ENCODE peak calls at places on chromosomes 3 and 15, in five cellular contexts. Z is sigmoid colon, R is cardiac fibroblast, X is ovary, H is PC-9. U is an unnamed sample.

GRCh38 chr3:66037330-66037985 is 1.3 kb downstream of the MAGI1 start:
- DNase-seq in Z (peak; percentile 71), R (peak; percentile 62), X (peak; percentile 25), H (peak; percentile 47), U (peak; percentile 37)

GRCh38 chr3:157669403-157669802 is 166.2 kb upstream of the VEPH1 start:
- DNase-seq in Z (no peak), R (no peak), X (no peak), H (no peak), U (no peak)

GRCh38 chr3:46252980-46253379 is 10.7 kb downstream of the CCR3 start:
- DNase-seq in Z (no peak), R (no peak), X (no peak), H (no peak), U (no peak)

GRCh38 chr3:46664971-46665762 is 28.3 kb downstream of the ALS2CL start:
- DNase-seq in Z (no peak), R (no peak), X (peak; percentile 4), H (no peak), U (no peak)

GRCh38 chr15:41775651-41776050 is 1.4 kb downstream of the MAPKBP1 start:
- DNase-seq in Z (no peak), R (peak; percentile 62), X (no peak), H (no peak), U (no peak)

GRCh38 chr3:71725279-71725991 is at the start of gene EIF4E3:
- DNase-seq in Z (peak; percentile 70), R (peak; percentile 22), X (peak; percentile 43), H (no peak), U (peak; percentile 51)

GRCh38 chr15:70932397-70932796 is 39.8 kb downstream of the LRRC49 start:
- DNase-seq in Z (no peak), R (no peak), X (no peak), H (no peak), U (no peak)

GRCh38 chr3:143119009-143119914 is at the start of gene CHST2:
- DNase-seq in Z (peak; percentile 67), R (peak; percentile 87), X (peak; percentile 51), H (peak; percentile 43), U (peak; percentile 43)

GRCh38 chr3:134496481-134497071 is 10.7 kb downstream of the CEP63 start:
- DNase-seq in Z (no peak), R (no peak), X (no peak), H (no peak), U (no peak)

GRCh38 chr3:180359381-180360279 is 242.3 kb upstream of the TTC14 start:
- DNase-seq in Z (no peak), R (no peak), X (no peak), H (no peak), U (no peak)

GRCh38 chr3:48301814-48302194 is 31.7 kb downstream of the SPINK8 start:
- DNase-seq in Z (peak; percentile 68), R (peak; percentile 58), X (peak; percentile 21), H (peak; percentile 31), U (peak; percentile 32)

GRCh38 chr3:31893174-31893573 is 87.9 kb downstream of the OSBPL10 start:
- DNase-seq in Z (no peak), R (peak; percentile 38), X (no peak), H (no peak), U (no peak)

GRCh38 chr3:58622436-58622835 is 44.1 kb downstream of the FAM3D start:
- DNase-seq in Z (no peak), R (no peak), X (no peak), H (no peak), U (no peak)

GRCh38 chr3:47008851-47009224 is 29.4 kb downstream of the NBEAL2 start:
- DNase-seq in Z (no peak), R (no peak), X (no peak), H (no peak), U (no peak)

GRCh38 chr3:139127101-139127500 is 82.4 kb upstream of the PRR23C start:
- DNase-seq in Z (no peak), R (peak; percentile 32), X (no peak), H (no peak), U (no peak)

GRCh38 chr3:185332026-185332735 is 30.8 kb upstream of the MAP3K13 start:
- DNase-seq in Z (no peak), R (peak; percentile 74), X (no peak), H (no peak), U (no peak)

GRCh38 chr3:58383904-58384303 is 49.7 kb downstream of the PDHB start:
- DNase-seq in Z (no peak), R (peak; percentile 94), X (no peak), H (peak; percentile 77), U (no peak)

GRCh38 chr3:114144909-114145688 is 33.8 kb downstream of the DRD3 start:
- DNase-seq in Z (no peak), R (peak; percentile 92), X (no peak), H (no peak), U (no peak)

GRCh38 chr3:156976933-156977332 is 150.8 kb downstream of the LEKR1 start:
- DNase-seq in Z (no peak), R (no peak), X (no peak), H (no peak), U (no peak)

GRCh38 chr3:94616833-94617232 is 554.0 kb downstream of the NSUN3 start:
- DNase-seq in Z (no peak), R (no peak), X (no peak), H (no peak), U (no peak)

GRCh38 chr3:107117922-107118576 is 259.2 kb upstream of the CCDC54 start:
- DNase-seq in Z (no peak), R (peak; percentile 90), X (peak; percentile 65), H (peak; percentile 38), U (peak; percentile 36)

GRCh38 chr3:17730318-17730967 is 12.0 kb downstream of the TBC1D5 start:
- DNase-seq in Z (no peak), R (peak; percentile 69), X (no peak), H (peak; percentile 26), U (no peak)

GRCh38 chr15:57427367-57427821 is 51.1 kb downstream of the CGNL1 start:
- DNase-seq in Z (no peak), R (peak; percentile 74), X (no peak), H (no peak), U (no peak)

GRCh38 chr15:100997442-100997841 is 78.3 kb downstream of the LRRK1 start:
- DNase-seq in Z (no peak), R (no peak), X (no peak), H (no peak), U (no peak)

GRCh38 chr15:67076147-67076843 is 10.9 kb downstream of the SMAD3 start:
- DNase-seq in Z (no peak), R (peak; percentile 85), X (no peak), H (no peak), U (no peak)

GRCh38 chr15:63395730-63396545 is 14.3 kb upstream of the CA12 start:
- DNase-seq in Z (peak; percentile 1), R (no peak), X (no peak), H (peak; percentile 16), U (no peak)

GRCh38 chr3:170689218-170689874 is 103.5 kb upstream of the SLC7A14 start:
- DNase-seq in Z (no peak), R (peak; percentile 93), X (no peak), H (peak; percentile 95), U (no peak)

GRCh38 chr15:90049666-90050604 is 48.8 kb downstream of the ZNF710 start:
- DNase-seq in Z (no peak), R (no peak), X (no peak), H (no peak), U (no peak)

GRCh38 chr3:143302638-143303171 is 183.1 kb downstream of the CHST2 start:
- DNase-seq in Z (no peak), R (peak; percentile 82), X (no peak), H (peak; percentile 39), U (peak; percentile 41)

GRCh38 chr3:187767266-187768032 is 22.2 kb upstream of the BCL6 start:
- DNase-seq in Z (no peak), R (peak; percentile 33), X (no peak), H (no peak), U (no peak)
- H3K4me3 ChIP-seq in Z (no peak overlapping the region), R (no peak overlapping the region), X (no peak overlapping the region), H (no peak overlapping the region), U (no peak overlapping the region)

GRCh38 chr15:23954931-23955330 is 267.8 kb upstream of the NDN start:
- DNase-seq in Z (no peak), R (no peak), X (no peak), H (no peak), U (no peak)
- H3K4me3 ChIP-seq in Z (no peak overlapping the region), R (no peak overlapping the region), X (no peak overlapping the region), H (no peak overlapping the region), U (no peak overlapping the region)

GRCh38 chr15:99387769-99388168 is 136.5 kb downstream of the LRRC28 start:
- DNase-seq in Z (no peak), R (no peak), X (no peak), H (no peak), U (no peak)

GRCh38 chr15:99386429-99386828 is 135.1 kb downstream of the LRRC28 start:
- DNase-seq in Z (no peak), R (no peak), X (peak; percentile 32), H (no peak), U (no peak)

GRCh38 chr15:99384992-99385669 is 133.8 kb downstream of the LRRC28 start:
- DNase-seq in Z (no peak), R (no peak), X (no peak), H (peak; percentile 7), U (no peak)

GRCh38 chr15:99390667-99391066 is 139.4 kb downstream of the LRRC28 start:
- DNase-seq in Z (no peak), R (no peak), X (no peak), H (no peak), U (no peak)

GRCh38 chr15:99385865-99386264 is 134.6 kb downstream of the LRRC28 start:
- DNase-seq in Z (no peak), R (peak; percentile 76), X (peak; percentile 86), H (peak; percentile 35), U (peak; percentile 71)
- H3K4me3 ChIP-seq in Z (no peak overlapping the region), R (no peak overlapping the region), X (no peak overlapping the region), H (no peak overlapping the region), U (no peak overlapping the region)

GRCh38 chr3:122184591-122184929 is 1.1 kb downstream of the CASR start:
- DNase-seq in Z (no peak), R (no peak), X (no peak), H (no peak), U (no peak)
- H3K4me3 ChIP-seq in Z (no peak overlapping the region), R (no peak overlapping the region), X (no peak overlapping the region), H (no peak overlapping the region), U (no peak overlapping the region)

GRCh38 chr3:151346292-151346691 is 16.9 kb upstream of the P2RY13 start:
- DNase-seq in Z (no peak), R (no peak), X (no peak), H (no peak), U (no peak)
- H3K4me3 ChIP-seq in Z (no peak overlapping the region), R (no peak overlapping the region), X (no peak overlapping the region), H (no peak overlapping the region), U (no peak overlapping the region)